ENCODE peak calls at places on chromosomes 3 and 15, in five cellular contexts. One of them, this sample, is unnamed.
A peak's percentile ranks its signal among the peaks of the same experiment; 100 is the strongest.

GRCh38 chr3:107690522-107691138 is 167.9 kb downstream of the BBX start:
- DNase-seq in H1: no peak
- DNase-seq in K562: peak; percentile 10
- DNase-seq in WTC11: no peak
- DNase-seq in HepG2: peak; percentile 45
- DNase-seq in this sample: peak; percentile 30

GRCh38 chr3:196835081-196835480 is 32.6 kb upstream of the SENP5 start:
- DNase-seq in H1: no peak
- DNase-seq in K562: no peak
- DNase-seq in WTC11: no peak
- DNase-seq in HepG2: peak; percentile 22
- DNase-seq in this sample: no peak

GRCh38 chr3:27056326-27056725 is 312.9 kb downstream of the NEK10 start:
- DNase-seq in H1: no peak
- DNase-seq in K562: no peak
- DNase-seq in WTC11: no peak
- DNase-seq in HepG2: no peak
- DNase-seq in this sample: no peak

GRCh38 chr3:193416629-193417028 is 38.1 kb upstream of the ATP13A5 start:
- DNase-seq in H1: no peak
- DNase-seq in K562: no peak
- DNase-seq in WTC11: no peak
- DNase-seq in HepG2: no peak
- DNase-seq in this sample: no peak

GRCh38 chr3:183317886-183318845 is 65.1 kb downstream of the B3GNT5 start:
- DNase-seq in H1: no peak
- DNase-seq in K562: no peak
- DNase-seq in WTC11: no peak
- DNase-seq in HepG2: no peak
- DNase-seq in this sample: no peak

GRCh38 chr3:39192490-39193092 is at the start of gene XIRP1:
- DNase-seq in H1: no peak
- DNase-seq in K562: no peak
- DNase-seq in WTC11: no peak
- DNase-seq in HepG2: no peak
- DNase-seq in this sample: no peak

GRCh38 chr15:43516801-43517353 is 531 bp upstream of the MAP1A start:
- DNase-seq in H1: no peak
- DNase-seq in K562: no peak
- DNase-seq in WTC11: no peak
- DNase-seq in HepG2: no peak
- DNase-seq in this sample: no peak

GRCh38 chr15:89095073-89095472 is 6.8 kb downstream of the ABHD2 start:
- DNase-seq in H1: no peak
- DNase-seq in K562: no peak
- DNase-seq in WTC11: no peak
- DNase-seq in HepG2: no peak
- DNase-seq in this sample: no peak

GRCh38 chr3:94423566-94423965 is 360.7 kb downstream of the NSUN3 start:
- DNase-seq in H1: no peak
- DNase-seq in K562: no peak
- DNase-seq in WTC11: no peak
- DNase-seq in HepG2: no peak
- DNase-seq in this sample: no peak

DNA sequence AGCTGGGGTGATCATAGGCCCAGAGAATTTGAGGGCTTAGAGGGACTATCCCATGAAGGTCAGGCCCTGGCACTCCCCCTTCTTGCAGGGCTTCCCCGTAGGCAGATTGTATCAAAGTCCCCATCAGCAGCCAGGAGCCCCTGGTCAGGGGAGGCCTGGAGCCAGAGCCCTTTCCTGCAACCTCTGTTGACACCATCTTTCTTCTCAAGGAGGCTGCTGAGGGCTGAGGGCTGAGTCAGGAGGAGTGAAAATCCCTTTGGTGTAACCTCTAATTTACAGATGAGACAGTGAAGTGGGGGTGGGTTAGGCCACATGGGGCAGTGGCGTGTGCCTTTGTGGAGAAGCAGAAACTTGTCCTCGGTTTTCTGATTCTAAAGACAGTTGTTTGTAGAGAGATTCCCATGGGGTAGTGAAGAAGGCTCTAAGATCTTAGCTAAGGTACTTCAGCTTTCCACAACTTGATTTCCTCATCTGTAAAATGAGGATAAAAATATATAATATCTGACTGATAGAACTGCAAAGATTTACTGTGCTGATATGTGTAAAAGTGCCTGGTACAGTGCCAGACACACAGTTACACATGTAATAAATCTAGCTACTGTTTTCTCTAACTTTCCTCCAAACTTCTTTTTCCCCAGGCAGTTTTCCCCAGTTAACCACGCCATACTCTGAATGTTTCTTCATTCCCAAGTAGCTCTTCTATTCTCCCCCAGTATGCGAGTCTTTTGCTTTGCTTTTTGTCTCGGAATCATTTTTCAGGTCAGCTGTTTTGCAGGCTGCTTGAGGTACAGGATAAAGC is 249.4 kb upstream of the TPM1 start:
- DNase-seq in H1: no peak
- DNase-seq in K562: no peak
- DNase-seq in WTC11: no peak
- DNase-seq in HepG2: no peak
- DNase-seq in this sample: no peak
- TF ChIP-seq JUN in H1: no peak
- TF ChIP-seq JUN in K562: no peak
- TF ChIP-seq JUN in WTC11: no peak
- TF ChIP-seq JUN in HepG2: no peak
- TF ChIP-seq JUN in this sample: no peak

GRCh38 chr3:42043116-42043796 is 47.9 kb upstream of the TRAK1 start:
- DNase-seq in H1: peak; percentile 71
- DNase-seq in K562: no peak
- DNase-seq in WTC11: peak; percentile 70
- DNase-seq in HepG2: peak; percentile 87
- DNase-seq in this sample: no peak
- TF ChIP-seq JUN in H1: no peak
- TF ChIP-seq JUN in K562: no peak
- TF ChIP-seq JUN in WTC11: no peak
- TF ChIP-seq JUN in HepG2: no peak
- TF ChIP-seq JUN in this sample: no peak

GRCh38 chr15:65409284-65409631 is 13.5 kb downstream of the IGDCC4 start:
- DNase-seq in H1: no peak
- DNase-seq in K562: no peak
- DNase-seq in WTC11: no peak
- DNase-seq in HepG2: peak; percentile 27
- DNase-seq in this sample: no peak
- TF ChIP-seq JUN in H1: no peak
- TF ChIP-seq JUN in K562: no peak
- TF ChIP-seq JUN in WTC11: no peak
- TF ChIP-seq JUN in HepG2: no peak
- TF ChIP-seq JUN in this sample: no peak

GRCh38 chr15:31326729-31327673 is at the start of gene KLF13:
- DNase-seq in H1: no peak
- DNase-seq in K562: peak; percentile 51
- DNase-seq in WTC11: no peak
- DNase-seq in HepG2: no peak
- DNase-seq in this sample: peak; percentile 74
- TF ChIP-seq JUN in H1: no peak
- TF ChIP-seq JUN in K562: no peak
- TF ChIP-seq JUN in WTC11: no peak
- TF ChIP-seq JUN in HepG2: no peak
- TF ChIP-seq JUN in this sample: peak; percentile 58

DNA sequence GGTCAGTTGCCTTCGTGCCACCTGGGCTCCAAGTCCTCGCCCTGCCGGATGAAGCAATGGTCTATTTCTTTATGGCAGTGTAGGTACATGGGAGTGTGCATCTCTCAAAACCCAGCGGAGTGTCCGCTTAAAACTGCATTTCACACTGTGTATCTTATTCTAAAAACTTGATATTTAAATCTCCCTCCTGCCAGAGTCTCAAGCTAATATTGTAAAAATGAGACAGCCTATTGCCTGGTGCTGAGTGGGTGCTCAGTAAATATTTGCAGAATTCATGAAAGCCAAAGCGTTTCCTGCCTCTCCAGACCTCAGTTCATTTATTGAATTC is 313 bp upstream of the TBC1D2B start:
- DNase-seq in H1: no peak
- DNase-seq in K562: no peak
- DNase-seq in WTC11: no peak
- DNase-seq in HepG2: no peak
- DNase-seq in this sample: no peak
- TF ChIP-seq JUN in H1: no peak
- TF ChIP-seq JUN in K562: no peak
- TF ChIP-seq JUN in WTC11: no peak
- TF ChIP-seq JUN in HepG2: no peak
- TF ChIP-seq JUN in this sample: no peak

This sample was measured in A549.